ENCODE peak calls at places on chromosome 7, in seven cellular contexts. Z is hepatic stellate cell; P is right atrium auricular region; K is LoVo; X is T47D; J is cardiac fibroblast; F is activated CD4-positive, alpha-beta T cell treated with anti-CD3 and anti-CD28 coated beads for 24 hours. S is an unnamed sample.

GRCh38 chr7:2670720-2671391 is 17.1 kb upstream of the AMZ1 start:
- DNase-seq in F (peak), P (peak), X (peak), K (peak), Z (peak), J (peak), S (no peak)

GRCh38 chr7:651032-651728 is 75.3 kb upstream of the DNAAF5 start:
- DNase-seq in X (no peak), F (peak), Z (no peak), K (no peak), P (no peak), J (no peak), S (no peak)

GRCh38 chr7:37538945-37539344 is 90.3 kb upstream of the ELMO1 start:
- DNase-seq in K (no peak), F (no peak), Z (no peak), P (no peak), X (no peak), J (no peak), S (no peak)

GRCh38 chr7:127907638-127908040 is 123.6 kb downstream of the LRRC4 start:
- DNase-seq in Z (no peak), J (no peak), P (no peak), F (no peak), X (no peak), K (peak), S (no peak)

GRCh38 chr7:1200045-1200444 is 32.6 kb upstream of the UNCX start:
- DNase-seq in P (no peak), X (no peak), K (no peak), F (no peak), J (peak), Z (no peak), S (no peak)

GRCh38 chr7:15709978-15710377 is 23.5 kb upstream of the MEOX2 start:
- DNase-seq in X (no peak), J (no peak), P (no peak), F (no peak), K (no peak), Z (no peak), S (no peak)

GRCh38 chr7:24894670-24895221 is 85.2 kb downstream of the OSBPL3 start:
- DNase-seq in Z (no peak), K (no peak), X (no peak), P (no peak), F (no peak), J (no peak), S (no peak)

GRCh38 chr7:157502701-157503111 is 165.9 kb downstream of the DNAJB6 start:
- DNase-seq in K (no peak), X (no peak), J (peak), F (peak), Z (no peak), P (peak), S (no peak)

GRCh38 chr7:110010379-110010778 is 1080.5 kb upstream of the LRRN3 start:
- DNase-seq in F (no peak), P (no peak), J (no peak), X (no peak), K (no peak), Z (no peak), S (no peak)

GRCh38 chr7:28626629-28627262 is 214.4 kb downstream of the CREB5 start:
- DNase-seq in Z (peak), F (peak), J (peak), X (peak), K (peak), P (no peak), S (no peak)

GRCh38 chr7:103752995-103753394 is 236.5 kb downstream of the RELN start:
- DNase-seq in X (peak), Z (no peak), F (no peak), K (no peak), P (no peak), J (no peak), S (no peak)

S was measured in NCI-H1048.